ENCODE peak calls at places on chromosomes 13 and 19, in five cellular contexts. Y is HFFc6, G is body of pancreas, Z is fibroblast of villous mesenchyme, T is GM12865. E is an unnamed sample.

GRCh38 chr19:6378036-6378435 is 2.3 kb upstream of the PSPN start:
- DNase-seq in Y (peak; percentile 34), G (no peak), Z (peak; percentile 68), T (no peak), E (no peak)

GRCh38 chr19:40006273-40006691 is 9.4 kb downstream of the ZNF546 start:
- DNase-seq in Y (peak; percentile 86), G (no peak), Z (peak; percentile 59), T (no peak), E (no peak)

GRCh38 chr13:70117506-70117905 is 9.3 kb upstream of the KLHL1 start:
- DNase-seq in Y (no peak), G (no peak), Z (no peak), T (no peak), E (no peak)

GRCh38 chr13:112726018-112726767 is 36.4 kb downstream of the ATP11A start:
- DNase-seq in Y (no peak), G (no peak), Z (no peak), T (no peak), E (no peak)

GRCh38 chr13:76683854-76684253 is 202.4 kb downstream of the KCTD12 start:
- DNase-seq in Y (no peak), G (no peak), Z (no peak), T (no peak), E (no peak)

GRCh38 chr13:40251343-40252032 is 415.0 kb downstream of the FOXO1 start:
- DNase-seq in Y (no peak), G (no peak), Z (peak; percentile 37), T (peak; percentile 62), E (peak; percentile 20)

GRCh38 chr13:97276862-97277269 is 54.7 kb downstream of the MBNL2 start:
- DNase-seq in Y (peak; percentile 28), G (no peak), Z (no peak), T (peak; percentile 20), E (no peak)

GRCh38 chr19:13022859-13023636 is 27.8 kb downstream of the NFIX start:
- DNase-seq in Y (peak; percentile 94), G (peak; percentile 77), Z (peak; percentile 97), T (peak; percentile 42), E (peak; percentile 80)

GRCh38 chr13:80338781-80339577 is 1.9 kb downstream of the SPRY2 start:
- DNase-seq in Y (peak; percentile 77), G (peak; percentile 79), Z (peak; percentile 90), T (peak; percentile 40), E (peak; percentile 56)

GRCh38 chr13:98476538-98476966 is 100.4 kb downstream of the STK24 start:
- DNase-seq in Y (peak; percentile 93), G (peak; percentile 78), Z (peak; percentile 88), T (peak; percentile 97), E (peak; percentile 94)

GRCh38 chr13:38366954-38367645 is 17.4 kb downstream of the UFM1 start:
- DNase-seq in Y (peak; percentile 48), G (no peak), Z (peak; percentile 26), T (no peak), E (peak; percentile 13)

GRCh38 chr13:74077375-74077774 is 56.8 kb downstream of the KLF12 start:
- DNase-seq in Y (no peak), G (no peak), Z (no peak), T (no peak), E (no peak)

GRCh38 chr13:53719281-53719680 is 690.7 kb downstream of the OLFM4 start:
- DNase-seq in Y (no peak), G (no peak), Z (no peak), T (no peak), E (no peak)

GRCh38 chr19:48751835-48752510 is 468 bp downstream of the FUT1 start:
- DNase-seq in Y (no peak), G (no peak), Z (no peak), T (no peak), E (no peak)

GRCh38 chr13:73898276-73898675 is 235.9 kb downstream of the KLF12 start:
- DNase-seq in Y (peak; percentile 79), G (no peak), Z (peak; percentile 37), T (no peak), E (no peak)

GRCh38 chr13:43023244-43023931 is at the start of gene DNAJC15:
- DNase-seq in Y (peak; percentile 83), G (peak; percentile 87), Z (peak; percentile 77), T (peak; percentile 86), E (peak; percentile 73)

GRCh38 chr19:19460258-19460731 is 54.8 kb downstream of the GATAD2A start:
- DNase-seq in Y (no peak), G (no peak), Z (no peak), T (no peak), E (no peak)

GRCh38 chr13:26305676-26306075 is 51.7 kb downstream of the CDK8 start:
- DNase-seq in Y (no peak), G (no peak), Z (no peak), T (no peak), E (no peak)

GRCh38 chr19:2497186-2497585 is 21.3 kb downstream of the GADD45B start:
- DNase-seq in Y (no peak), G (no peak), Z (no peak), T (no peak), E (no peak)

DNA sequence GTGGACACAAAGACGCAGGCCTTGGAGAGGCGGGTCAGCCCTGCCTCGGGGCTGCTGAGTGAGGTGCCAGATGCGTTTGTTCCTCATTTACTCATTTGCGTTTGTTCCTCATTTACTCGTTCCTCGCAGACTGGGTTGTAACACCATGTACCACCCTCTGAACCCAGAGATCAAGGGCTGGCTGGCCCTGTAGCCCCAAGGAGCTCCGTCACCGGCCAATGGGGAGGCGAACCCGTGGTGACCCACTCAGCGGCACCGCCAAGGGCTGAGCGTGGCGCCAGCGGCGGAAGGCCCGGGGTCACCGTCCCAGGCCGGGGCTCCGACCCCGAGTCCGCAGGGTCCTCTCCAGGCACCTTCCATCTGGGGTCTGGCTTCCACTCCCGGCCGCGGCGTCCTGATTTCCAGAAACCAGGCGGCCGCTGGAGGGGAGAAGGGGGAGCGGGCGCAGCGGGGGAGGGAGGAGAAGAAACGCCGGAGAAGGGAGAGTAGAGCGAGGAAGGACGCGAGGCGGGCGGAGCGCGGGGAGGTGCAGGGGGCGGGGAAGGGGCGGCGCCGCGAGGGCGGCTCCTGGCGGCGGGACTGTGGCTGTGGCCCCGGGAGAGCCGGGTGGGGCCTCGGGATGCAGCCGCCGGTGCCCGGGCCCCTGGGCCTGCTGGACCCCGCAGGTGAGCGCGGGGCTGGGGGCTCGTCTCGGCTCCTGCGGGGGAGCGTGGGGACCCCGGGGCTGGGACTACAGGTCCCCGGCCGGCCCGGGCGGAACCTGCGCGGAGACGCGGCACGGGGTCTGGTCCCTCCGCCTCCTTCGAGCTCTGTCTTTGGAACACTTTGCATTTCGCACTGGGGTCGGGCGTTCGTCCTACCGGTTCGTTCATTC is at the start of gene TMEM255B:
- DNase-seq in Y (peak; percentile 35), G (peak; percentile 83), Z (peak; percentile 67), T (peak; percentile 48), E (peak; percentile 93)
- TF ChIP-seq CTCF in Y (peak; percentile 72), G (no peak), Z (peak; percentile 21), T (no peak), E (no peak)

GRCh38 chr13:23348270-23349126 is 85.0 kb downstream of the SACS start:
- DNase-seq in Y (no peak), G (no peak), Z (no peak), T (no peak), E (no peak)
- TF ChIP-seq CTCF in Y (no peak), G (no peak), Z (no peak), T (no peak), E (no peak)

DNA sequence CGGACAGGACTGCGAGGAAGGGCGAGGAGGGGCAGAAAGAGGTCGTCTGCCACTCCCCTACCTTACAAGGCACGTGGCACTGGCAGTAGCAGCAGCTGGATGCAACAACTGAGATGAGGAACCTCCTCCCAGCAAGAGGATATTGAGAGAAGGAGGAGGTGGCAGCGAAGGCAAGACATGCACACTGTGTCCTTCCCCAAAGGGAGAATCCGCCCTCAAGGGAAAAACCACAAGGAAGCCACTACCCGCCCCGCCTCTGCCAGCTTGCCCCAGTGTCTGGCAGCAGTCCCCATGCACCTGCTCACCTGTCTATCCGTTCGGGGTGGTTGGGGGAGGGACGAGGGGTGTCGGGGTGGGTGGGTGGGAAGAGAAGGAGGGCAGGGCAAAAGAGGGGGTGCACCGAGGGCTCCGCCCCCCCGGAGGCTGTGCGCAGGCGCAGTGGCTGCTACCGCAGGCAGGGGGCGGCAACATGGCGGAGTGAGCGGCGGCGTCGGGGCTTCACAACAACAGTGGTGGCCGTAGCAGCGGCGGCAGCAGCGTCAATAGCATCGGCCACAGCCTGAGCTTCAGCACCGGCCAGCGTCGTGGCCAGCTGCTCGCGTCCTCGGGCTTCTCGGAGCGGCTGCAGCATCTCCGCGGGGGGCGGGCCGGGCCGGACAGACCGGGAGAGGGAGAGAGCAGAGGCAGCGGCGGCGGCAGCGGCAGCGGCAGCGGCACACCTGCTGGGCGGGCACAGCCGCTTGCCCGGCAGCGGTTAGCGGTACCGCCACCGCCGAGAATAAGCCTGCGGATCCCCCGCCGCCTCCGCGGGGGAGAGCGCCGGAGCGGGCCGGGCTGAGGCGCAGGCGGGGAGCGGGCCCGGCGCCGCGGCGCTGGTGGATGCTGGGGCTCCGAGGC is at the start of gene NBEA:
- DNase-seq in Y (peak; percentile 42), G (peak; percentile 85), Z (peak; percentile 37), T (peak; percentile 84), E (peak; percentile 87)
- TF ChIP-seq CTCF in Y (peak; percentile 75), G (peak; percentile 31), Z (no peak), T (no peak), E (no peak)

GRCh38 chr19:8511573-8512101 is 2.3 kb downstream of the ZNF414 start:
- DNase-seq in Y (no peak), G (no peak), Z (no peak), T (no peak), E (no peak)
- TF ChIP-seq CTCF in Y (peak; percentile 53), G (no peak), Z (no peak), T (peak; percentile 9), E (no peak)

GRCh38 chr19:38870612-38871011 is 7.5 kb downstream of the RINL start:
- DNase-seq in Y (no peak), G (no peak), Z (no peak), T (no peak), E (no peak)

GRCh38 chr19:38867176-38867780 is 10.8 kb downstream of the RINL start:
- DNase-seq in Y (no peak), G (no peak), Z (no peak), T (no peak), E (no peak)

GRCh38 chr19:38868551-38868950 is 9.5 kb downstream of the RINL start:
- DNase-seq in Y (no peak), G (no peak), Z (no peak), T (no peak), E (no peak)

GRCh38 chr19:38869160-38869835 is 8.8 kb downstream of the RINL start:
- DNase-seq in Y (no peak), G (peak; percentile 49), Z (no peak), T (no peak), E (no peak)

GRCh38 chr19:38869836-38870607 is 8.1 kb downstream of the RINL start:
- DNase-seq in Y (peak; percentile 24), G (peak; percentile 89), Z (peak; percentile 72), T (peak; percentile 94), E (peak; percentile 94)
- TF ChIP-seq CTCF in Y (peak; percentile 89), G (peak; percentile 90), Z (peak; percentile 79), T (peak; percentile 90), E (peak; percentile 98)

GRCh38 chr19:4543444-4543843 is 3.6 kb upstream of the LRG1 start:
- DNase-seq in Y (no peak), G (no peak), Z (no peak), T (no peak), E (no peak)
- TF ChIP-seq CTCF in Y (no peak), G (no peak), Z (no peak), T (no peak), E (no peak)